ENCODE peak calls at places on chromosomes 4 and X, in five cellular contexts. G, S, F, U and O are unnamed samples.

GRCh38 chrX:48776818-48777439 is 9.5 kb upstream of the GATA1 start:
- ATAC-seq in U (no peak), S (no peak), G (no peak), F (no peak), O (no peak)

GRCh38 chr4:136186650-136187049 is 1345.6 kb downstream of the PCDH18 start:
- ATAC-seq in U (no peak), S (no peak), F (no peak), G (no peak), O (no peak)

GRCh38 chrX:15816886-15817285 is 26.6 kb downstream of the ZRSR2 start:
- ATAC-seq in S (no peak), G (no peak), U (peak), F (no peak), O (no peak)

GRCh38 chrX:50067435-50068292 is 133.1 kb downstream of the AKAP4 start:
- ATAC-seq in G (no peak), F (no peak), U (peak), S (no peak), O (no peak)

GRCh38 chrX:80573275-80573674 is 153.0 kb downstream of the TENT5D start:
- ATAC-seq in F (no peak), U (no peak), G (no peak), S (no peak), O (no peak)

GRCh38 chrX:17606211-17606610 is 131.1 kb upstream of the SCML1 start:
- ATAC-seq in S (no peak), G (no peak), U (no peak), F (no peak), O (no peak)

GRCh38 chrX:136219893-136220292 is 31.3 kb downstream of the MAP7D3 start:
- ATAC-seq in F (no peak), G (peak), U (no peak), S (peak), O (no peak)

GRCh38 chr4:150302553-150302952 is 224.3 kb downstream of the DCLK2 start:
- ATAC-seq in U (no peak), G (no peak), S (no peak), F (peak), O (peak)

GRCh38 chrX:37818031-37818430 is 29.3 kb downstream of the DYNLT3 start:
- ATAC-seq in S (no peak), U (no peak), F (no peak), G (no peak), O (no peak)

GRCh38 chrX:46626566-46626965 is 53.0 kb downstream of the CHST7 start:
- ATAC-seq in U (no peak), G (no peak), S (no peak), F (peak), O (no peak)

DNA sequence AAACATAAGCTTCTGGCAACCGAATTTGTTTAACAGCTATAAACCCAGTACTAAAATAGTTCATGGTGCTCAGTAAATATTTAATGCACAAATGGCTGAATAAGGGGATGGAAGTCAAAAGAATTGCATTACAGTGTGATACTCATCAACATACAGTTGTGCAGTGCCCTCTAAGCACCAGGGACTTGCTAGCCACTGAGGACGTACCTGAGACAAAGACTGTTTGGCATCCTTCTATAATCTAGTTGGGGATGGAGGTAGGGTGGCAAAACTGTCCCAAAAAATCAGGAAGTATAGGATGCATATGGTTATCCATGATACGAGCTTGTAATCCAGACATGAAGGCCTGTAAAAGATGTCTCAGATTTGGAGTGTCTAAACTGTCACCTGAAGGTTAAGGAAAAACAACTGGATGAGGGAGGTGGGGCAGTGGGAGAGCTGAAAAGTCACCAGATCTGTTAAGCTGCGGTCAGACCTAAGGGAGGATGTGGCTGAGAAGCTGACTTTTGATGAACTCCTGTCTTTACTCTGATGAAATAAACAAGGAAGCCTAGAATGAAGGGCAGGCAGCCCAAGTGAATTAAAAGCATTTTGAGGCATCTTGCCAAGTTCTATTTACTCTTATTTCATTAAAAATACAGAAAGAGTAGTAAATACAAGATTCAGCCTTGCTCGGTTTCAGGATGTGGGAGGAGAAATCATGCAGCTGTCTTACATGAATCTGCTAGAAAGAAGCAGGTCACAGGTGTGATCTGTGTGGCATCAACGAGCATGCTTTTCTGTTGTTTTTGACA is 12.0 kb upstream of the CD38 start:
- ATAC-seq in G (no peak), F (no peak), U (no peak), S (no peak), O (no peak)
- TF ChIP-seq POLR2AphosphoS5 in G (no peak), F (no peak), U (no peak), S (no peak), O (no peak)

GRCh38 chrX:71372388-71372787 is 6.2 kb downstream of the TAF1 start:
- ATAC-seq in U (no peak), S (no peak), G (no peak), F (no peak), O (no peak)
- H3K4me3 ChIP-seq in U (no peak), S (no peak), G (no peak), F (no peak), O (no peak)

DNA sequence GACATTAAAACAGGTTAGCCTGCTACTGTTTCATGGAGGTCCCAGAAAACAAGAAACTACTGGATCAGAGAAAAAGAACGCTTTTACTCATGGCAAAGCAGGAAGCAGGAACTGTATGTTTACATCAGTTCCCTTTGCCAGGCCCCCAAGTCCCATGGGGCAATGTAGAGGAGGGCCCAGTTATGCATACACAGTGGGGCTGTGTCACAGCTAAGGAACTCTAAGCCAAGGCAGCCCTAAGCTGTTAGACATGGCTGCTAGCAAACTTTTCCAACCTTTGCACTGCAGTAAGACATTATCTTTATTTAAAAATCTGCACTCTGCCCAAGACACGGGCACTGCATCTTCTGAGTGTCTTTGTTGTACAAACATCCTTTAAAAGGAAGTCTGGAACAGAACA is 975.8 kb downstream of the C4orf33 start:
- ATAC-seq in G (no peak), S (no peak), F (no peak), U (no peak), O (no peak)
- TF ChIP-seq CTCF in G (no peak), S (no peak), F (no peak), U (no peak), O (no peak)

DNA sequence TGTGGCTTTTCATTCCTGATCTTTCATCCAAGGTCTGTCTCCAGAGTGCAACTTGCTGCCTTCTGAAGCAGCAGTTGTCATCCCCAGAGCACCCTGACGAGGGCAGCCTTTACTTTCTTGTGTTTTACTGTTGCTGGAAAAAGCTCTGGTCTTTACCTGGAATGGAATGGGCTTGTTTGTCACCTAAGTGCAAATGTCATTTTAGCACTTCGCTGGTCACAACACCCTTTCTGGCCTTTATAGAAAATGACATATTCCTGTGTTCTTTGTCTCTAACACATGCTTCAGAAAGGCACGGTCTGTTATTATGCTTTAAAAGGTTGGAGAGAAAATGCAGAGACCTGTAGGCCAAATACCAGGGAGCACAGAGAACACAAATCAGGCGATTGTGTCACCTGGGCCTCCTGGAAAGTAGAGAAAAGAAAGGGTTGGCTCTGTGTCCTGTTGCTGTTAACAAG is 332.7 kb upstream of the IGFBP7 start:
- ATAC-seq in S (no peak), G (no peak), F (peak), U (peak), O (peak)
- TF ChIP-seq POLR2AphosphoS5 in S (no peak), G (no peak), F (no peak), U (no peak), O (no peak)

DNA sequence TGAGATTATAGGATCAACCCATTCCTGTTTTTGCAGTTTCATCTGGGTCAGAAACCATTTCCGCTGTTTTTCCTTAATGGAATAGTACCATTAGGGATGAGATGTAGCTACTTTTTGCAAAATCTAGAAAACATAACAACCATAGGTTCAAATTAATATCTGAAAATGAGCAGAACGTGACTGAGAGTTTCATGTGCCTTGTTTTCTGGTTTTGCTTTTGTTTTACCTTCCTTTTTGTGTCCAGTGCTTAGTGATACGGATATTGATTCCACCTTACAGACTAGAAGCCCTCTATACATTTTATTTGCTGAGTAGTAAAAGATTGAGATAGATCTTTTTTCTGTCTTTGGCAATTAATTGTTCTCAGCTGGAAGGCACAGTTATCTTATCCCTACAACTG is 46.5 kb downstream of the SNX25 start:
- ATAC-seq in U (no peak), F (no peak), S (no peak), G (no peak), O (no peak)
- H3K4me3 ChIP-seq in U (no peak), F (no peak), S (no peak), G (no peak), O (no peak)